ENCODE peak calls at places on chromosomes 13 and 19, in seven cellular contexts. X, I, Z, E, Q, L and T are unnamed samples.

GRCh38 chr19:43636121-43636683 is 3.4 kb downstream of the CADM4 start:
- DNase-seq in E (peak; percentile 51), I (no peak), X (no peak), Q (no peak), Z (peak; percentile 47), L (no peak), T (no peak)

GRCh38 chr19:35389192-35389861 is 18.5 kb downstream of the GPR42 start:
- DNase-seq in X (no peak), I (no peak), Z (no peak), L (no peak), E (no peak), Q (peak; percentile 56), T (no peak)

GRCh38 chr19:10651821-10652220 is 2.3 kb upstream of the ILF3 start:
- DNase-seq in E (no peak), I (no peak), Z (no peak), L (no peak), Q (no peak), X (no peak), T (no peak)

GRCh38 chr19:55489711-55490477 is 1.7 kb downstream of the SSC5D start:
- DNase-seq in Q (no peak), X (no peak), E (no peak), L (no peak), Z (no peak), I (no peak), T (no peak)

GRCh38 chr19:36604656-36605100 is 435 bp upstream of the ZNF382 start:
- DNase-seq in I (peak; percentile 44), Q (peak; percentile 86), Z (peak; percentile 54), L (peak; percentile 12), X (no peak), E (peak; percentile 25), T (peak; percentile 23)

GRCh38 chr19:29596885-29597525 is 9.1 kb upstream of the POP4 start:
- DNase-seq in Z (no peak), L (no peak), Q (no peak), I (peak; percentile 42), X (peak; percentile 8), E (no peak), T (peak; percentile 24)

GRCh38 chr19:45222724-45223123 is 22.5 kb downstream of the EXOC3L2 start:
- DNase-seq in L (no peak), X (no peak), Z (no peak), I (no peak), Q (no peak), E (no peak), T (no peak)

GRCh38 chr13:51910508-51910907 is 48.7 kb downstream of the CCDC70 start:
- DNase-seq in L (no peak), X (no peak), E (no peak), I (no peak), Q (peak; percentile 82), Z (no peak), T (no peak)

GRCh38 chr19:51552996-51553725 is 17.9 kb upstream of the ZNF175 start:
- DNase-seq in X (peak; percentile 23), I (peak; percentile 51), Z (peak; percentile 32), L (no peak), E (no peak), Q (peak; percentile 87), T (peak; percentile 34)

GRCh38 chr19:54106716-54107115 is 4.1 kb downstream of the NDUFA3 start:
- DNase-seq in Q (no peak), L (no peak), E (no peak), X (no peak), Z (no peak), I (no peak), T (no peak)

GRCh38 chr13:46010148-46010547 is 42.4 kb downstream of the ZC3H13 start:
- DNase-seq in Z (no peak), L (no peak), E (no peak), X (no peak), Q (no peak), I (peak; percentile 17), T (no peak)

GRCh38 chr13:56335775-56336174 is 804.9 kb upstream of the PRR20A start:
- DNase-seq in I (no peak), Z (no peak), L (no peak), X (no peak), E (no peak), Q (no peak), T (no peak)

GRCh38 chr19:6472713-6473112 is 8.6 kb downstream of the CRB3 start:
- DNase-seq in Q (no peak), I (no peak), L (no peak), E (no peak), Z (no peak), X (no peak), T (no peak)

GRCh38 chr13:114204894-114205293 is 25.8 kb downstream of the CFAP97D2 start:
- DNase-seq in E (no peak), L (no peak), X (no peak), I (no peak), Z (no peak), Q (no peak), T (no peak)

GRCh38 chr13:99467764-99468163 is 33.5 kb upstream of the TM9SF2 start:
- DNase-seq in E (no peak), Z (peak; percentile 68), X (no peak), L (peak; percentile 12), I (peak; percentile 81), Q (no peak), T (peak; percentile 79)

GRCh38 chr13:77511552-77511951 is 24.0 kb upstream of the SCEL start:
- DNase-seq in Z (peak; percentile 66), L (no peak), X (no peak), I (peak; percentile 34), Q (no peak), E (no peak), T (no peak)

GRCh38 chr13:46359731-46360130 is 27.3 kb downstream of the RUBCNL start:
- DNase-seq in Q (no peak), I (peak; percentile 80), E (no peak), Z (peak; percentile 80), L (no peak), X (no peak), T (peak; percentile 75)

GRCh38 chr13:28357247-28357825 is 137.6 kb downstream of the FLT1 start:
- DNase-seq in Q (no peak), Z (no peak), L (no peak), X (no peak), E (no peak), I (no peak), T (no peak)

GRCh38 chr13:44471686-44472085 is 98.1 kb downstream of the SERP2 start:
- DNase-seq in L (no peak), Q (no peak), E (no peak), Z (peak; percentile 72), X (no peak), I (peak; percentile 31), T (peak; percentile 59)

DNA sequence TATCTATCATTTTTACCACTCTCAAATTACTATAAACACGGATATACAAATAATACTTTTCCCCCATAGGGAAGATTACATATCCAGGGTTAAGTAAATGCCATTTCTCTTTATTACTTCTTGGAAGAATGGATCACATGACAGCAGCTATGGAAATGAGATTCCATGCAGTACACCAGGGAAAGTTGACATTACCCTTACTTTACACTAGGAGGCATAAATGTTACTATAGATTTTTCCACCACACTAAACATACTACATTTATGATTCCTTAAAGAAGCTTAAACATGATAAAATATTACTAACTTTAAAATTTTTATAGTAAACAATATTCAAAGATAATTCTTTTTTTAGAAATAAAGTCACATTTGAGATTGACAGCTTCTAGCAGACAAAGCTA is 611.4 kb downstream of the PCDH9 start:
- DNase-seq in E (peak; percentile 21), L (no peak), I (peak; percentile 58), Z (peak; percentile 46), Q (no peak), X (peak; percentile 11), T (peak; percentile 51)
- TF ChIP-seq CTCF in E (peak; percentile 48), L (peak; percentile 49), I (peak; percentile 52), Z (peak; percentile 64), Q (no peak), X (peak; percentile 69), T (peak; percentile 78)

GRCh38 chr13:103140001-103140671 is 73.9 kb upstream of the SLC10A2 start:
- DNase-seq in Q (no peak), E (no peak), X (no peak), L (no peak), I (peak; percentile 46), Z (no peak), T (no peak)
- TF ChIP-seq CTCF in Q (no peak), E (peak; percentile 51), X (no peak), L (peak; percentile 49), I (peak; percentile 72), Z (peak; percentile 22), T (peak; percentile 38)

GRCh38 chr19:3595521-3596061 is 10.3 kb downstream of the GIPC3 start:
- DNase-seq in E (no peak), I (no peak), Q (no peak), L (no peak), Z (no peak), X (no peak), T (no peak)

GRCh38 chr19:3604227-3604986 is 2.3 kb downstream of the TBXA2R start:
- DNase-seq in L (no peak), I (no peak), X (no peak), Z (no peak), E (no peak), Q (no peak), T (no peak)

GRCh38 chr19:3603121-3603841 is 3.4 kb downstream of the TBXA2R start:
- DNase-seq in L (no peak), X (no peak), Z (no peak), I (no peak), E (no peak), Q (no peak), T (no peak)

GRCh38 chr19:3601021-3601420 is 5.7 kb downstream of the TBXA2R start:
- DNase-seq in I (no peak), L (no peak), Q (no peak), E (no peak), Z (no peak), X (no peak), T (no peak)

DNA sequence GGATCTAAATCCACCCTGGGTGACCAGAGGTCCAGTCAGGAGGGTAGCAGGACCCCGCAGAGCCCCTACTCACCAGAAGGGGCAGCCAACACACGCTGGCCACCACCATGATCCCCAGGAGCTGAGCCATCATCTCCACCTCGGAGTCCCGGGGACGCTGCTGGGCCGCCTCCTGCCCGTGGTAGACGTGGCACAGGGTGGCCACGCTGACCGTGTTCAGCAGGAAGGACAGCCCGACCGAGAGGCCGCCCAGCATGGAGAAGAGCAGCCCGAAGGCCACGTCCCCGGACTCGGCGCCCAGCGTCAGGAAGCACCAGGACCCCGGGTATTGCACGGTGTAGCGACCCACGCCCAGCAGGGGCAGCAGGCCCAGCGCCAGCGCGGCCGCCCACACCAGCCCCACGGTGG is 6.9 kb downstream of the TBXA2R start:
- DNase-seq in X (no peak), Q (no peak), Z (no peak), L (no peak), E (no peak), I (no peak), T (no peak)
- TF ChIP-seq CTCF in X (no peak), Q (no peak), Z (no peak), L (no peak), E (peak; percentile 44), I (no peak), T (peak; percentile 7)

GRCh38 chr13:93183302-93183701 is 43.3 kb upstream of the GPC6 start:
- DNase-seq in Q (no peak), L (no peak), Z (no peak), E (no peak), I (no peak), X (no peak), T (no peak)
- TF ChIP-seq CTCF in Q (no peak), L (no peak), Z (no peak), E (no peak), I (no peak), X (no peak), T (no peak)

GRCh38 chr13:97359181-97360057 is 74.5 kb upstream of the RAP2A start:
- DNase-seq in L (peak; percentile 12), E (no peak), Z (peak; percentile 60), I (peak; percentile 85), X (peak; percentile 87), Q (no peak), T (peak; percentile 69)
- TF ChIP-seq CTCF in L (peak; percentile 81), E (peak; percentile 87), Z (peak; percentile 92), I (peak; percentile 94), X (peak; percentile 93), Q (no peak), T (peak; percentile 95)

GRCh38 chr19:8146877-8147575 is 2.4 kb downstream of the FBN3 start:
- DNase-seq in E (no peak), Q (no peak), L (no peak), I (no peak), Z (no peak), X (no peak), T (no peak)
- TF ChIP-seq CTCF in E (no peak), Q (no peak), L (no peak), I (no peak), Z (no peak), X (no peak), T (no peak)